ENCODE peak calls at places on chromosomes 5 and 9, in five cellular contexts. S is RWPE1, F is GM12864, Q is AG04450, R is left ventricle myocardium inferior. O is an unnamed sample.

GRCh38 chr5:82405618-82406199 is 127.6 kb upstream of the RPS23 start:
- DNase-seq in S (peak; percentile 96), R (no peak), F (no peak), Q (peak; percentile 95), O (no peak)

GRCh38 chr5:56321236-56321881 is 88.2 kb upstream of the ANKRD55 start:
- DNase-seq in R (no peak), F (no peak), Q (no peak), S (no peak), O (no peak)

GRCh38 chr9:81619353-81620008 is 69.9 kb downstream of the TLE1 start:
- DNase-seq in F (no peak), R (no peak), Q (peak; percentile 91), S (no peak), O (no peak)

GRCh38 chr5:72195581-72195980 is 88.3 kb downstream of the MAP1B start:
- DNase-seq in R (no peak), Q (no peak), S (no peak), F (no peak), O (no peak)

GRCh38 chr5:170552486-170553122 is 48.8 kb downstream of the KCNIP1 start:
- DNase-seq in S (no peak), R (peak; percentile 83), Q (peak; percentile 82), F (no peak), O (no peak)

GRCh38 chr5:159582756-159583523 is 252.7 kb upstream of the IL12B start:
- DNase-seq in S (peak; percentile 46), F (no peak), Q (no peak), R (no peak), O (no peak)

GRCh38 chr9:95764920-95765319 is 110.6 kb upstream of the ERCC6L2 start:
- DNase-seq in Q (no peak), R (no peak), S (peak; percentile 81), F (no peak), O (no peak)

GRCh38 chr9:126043691-126044090 is 282.9 kb upstream of the MVB12B start:
- DNase-seq in Q (no peak), F (no peak), S (no peak), R (no peak), O (no peak)

GRCh38 chr5:80641353-80641752 is 13.1 kb upstream of the MSH3 start:
- DNase-seq in R (no peak), F (no peak), S (no peak), Q (no peak), O (no peak)

GRCh38 chr9:126228779-126229444 is 97.7 kb upstream of the MVB12B start:
- DNase-seq in R (peak; percentile 65), S (peak; percentile 88), Q (peak; percentile 20), F (peak; percentile 21), O (peak; percentile 62)

GRCh38 chr9:124721109-124721850 is 49.8 kb downstream of the NR6A1 start:
- DNase-seq in R (no peak), Q (no peak), F (no peak), S (no peak), O (no peak)

GRCh38 chr5:91361790-91362189 is 21.3 kb downstream of the ARRDC3 start:
- DNase-seq in S (no peak), F (no peak), Q (no peak), R (no peak), O (no peak)

GRCh38 chr5:174384509-174384947 is 339.0 kb downstream of the NSG2 start:
- DNase-seq in R (no peak), Q (peak; percentile 55), F (no peak), S (no peak), O (no peak)

GRCh38 chr9:32742296-32742695 is 41.0 kb upstream of the TMEM215 start:
- DNase-seq in Q (no peak), R (no peak), S (peak; percentile 87), F (no peak), O (no peak)

GRCh38 chr9:91755761-91756638 is 194.0 kb downstream of the ROR2 start:
- DNase-seq in S (no peak), F (no peak), Q (no peak), R (no peak), O (no peak)

GRCh38 chr5:53884411-53884810 is 324.0 kb downstream of the NDUFS4 start:
- DNase-seq in Q (no peak), S (no peak), R (no peak), F (no peak), O (no peak)

GRCh38 chr5:1547236-1547635 is 23.5 kb upstream of the LPCAT1 start:
- DNase-seq in F (no peak), R (no peak), Q (no peak), S (no peak), O (no peak)

GRCh38 chr5:176639981-176640380 is 7.3 kb upstream of the TSPAN17 start:
- DNase-seq in S (no peak), F (no peak), Q (no peak), R (peak; percentile 79), O (no peak)

GRCh38 chr9:83714316-83714715 is 6.6 kb upstream of the UBQLN1 start:
- DNase-seq in F (no peak), S (no peak), Q (no peak), R (no peak), O (no peak)

GRCh38 chr9:105329729-105330082 is 85.3 kb downstream of the SLC44A1 start:
- DNase-seq in Q (no peak), S (no peak), F (no peak), R (no peak), O (no peak)

GRCh38 chr5:68962632-68963484 is 131.0 kb upstream of the SLC30A5 start:
- DNase-seq in Q (peak; percentile 3), R (peak; percentile 57), F (no peak), S (peak; percentile 85), O (no peak)

GRCh38 chr9:99134893-99135341 is 30.0 kb downstream of the TGFBR1 start:
- DNase-seq in S (no peak), Q (peak; percentile 27), F (peak; percentile 16), R (no peak), O (no peak)

GRCh38 chr9:121135642-121136041 is 60.9 kb downstream of the CNTRL start:
- DNase-seq in R (no peak), F (no peak), Q (no peak), S (no peak), O (no peak)

GRCh38 chr5:146962801-146963355 is 84.3 kb upstream of the PPP2R2B start:
- DNase-seq in R (no peak), F (no peak), S (peak; percentile 26), Q (no peak), O (no peak)

GRCh38 chr9:107158321-107158720 is 124.8 kb upstream of the RAD23B start:
- DNase-seq in S (peak; percentile 59), Q (no peak), F (no peak), R (no peak), O (no peak)

GRCh38 chr5:40318378-40318777 is 361.3 kb upstream of the PTGER4 start:
- DNase-seq in F (no peak), Q (no peak), S (no peak), R (no peak), O (no peak)

GRCh38 chr5:56993241-56993640 is 41.3 kb upstream of the MIER3 start:
- DNase-seq in S (no peak), F (no peak), Q (no peak), R (no peak), O (no peak)

GRCh38 chr5:106545325-106545724 is 1125.4 kb downstream of the EFNA5 start:
- DNase-seq in R (no peak), F (no peak), S (no peak), Q (no peak), O (no peak)

GRCh38 chr5:56910123-56910951 is 941 bp downstream of the SETD9 start:
- DNase-seq in Q (peak; percentile 34), S (peak; percentile 46), F (peak; percentile 31), R (peak; percentile 53), O (no peak)

GRCh38 chr9:130361873-130362362 is 82.8 kb upstream of the ASS1 start:
- DNase-seq in S (no peak), Q (no peak), F (no peak), R (no peak), O (no peak)

GRCh38 chr9:130356877-130357584 is 87.7 kb upstream of the ASS1 start:
- DNase-seq in R (no peak), Q (no peak), S (no peak), F (no peak), O (no peak)

GRCh38 chr9:130360672-130361071 is 84.1 kb upstream of the ASS1 start:
- DNase-seq in F (no peak), S (no peak), Q (no peak), R (no peak), O (no peak)

GRCh38 chr9:130358928-130359327 is 85.8 kb upstream of the ASS1 start:
- DNase-seq in S (no peak), Q (no peak), R (no peak), F (no peak), O (no peak)

DNA sequence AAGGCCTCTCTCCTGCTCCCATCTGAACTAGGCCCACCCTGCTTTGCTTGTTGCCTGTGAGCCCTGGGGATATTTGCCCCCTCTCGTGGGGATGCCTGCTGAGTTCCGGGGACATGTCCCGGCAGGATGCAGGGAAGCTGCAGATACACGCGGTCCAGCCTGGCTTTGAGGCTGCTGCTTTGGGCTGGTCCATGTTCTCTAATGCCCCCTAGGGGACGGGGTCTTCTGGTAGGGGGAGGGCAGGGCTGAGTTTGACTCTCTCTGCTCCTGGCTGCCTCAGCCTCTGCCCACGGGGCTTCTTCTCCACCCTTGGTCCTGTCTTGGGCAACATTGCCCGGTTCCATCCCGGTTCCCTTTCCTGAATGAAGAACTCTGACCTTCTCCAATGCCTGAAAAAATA is 84.9 kb upstream of the ASS1 start:
- DNase-seq in R (no peak), F (no peak), Q (no peak), S (no peak), O (no peak)
- TF ChIP-seq CTCF in R (no peak), F (no peak), Q (no peak), S (no peak), O (no peak)

GRCh38 chr9:131393622-131394463 is at the start of gene PRRC2B:
- DNase-seq in Q (no peak), F (no peak), R (peak; percentile 90), S (peak; percentile 94), O (peak; percentile 91)
- TF ChIP-seq CTCF in Q (peak; percentile 22), F (peak; percentile 41), R (peak; percentile 77), S (peak; percentile 96), O (no peak)

GRCh38 chr5:131981516-131981915 is 29.9 kb downstream of the ACSL6 start:
- DNase-seq in Q (no peak), R (no peak), S (no peak), F (no peak), O (no peak)

GRCh38 chr5:131979816-131980215 is 31.6 kb downstream of the ACSL6 start:
- DNase-seq in Q (no peak), S (no peak), F (no peak), R (no peak), O (no peak)

GRCh38 chr5:131977212-131977604 is 31.7 kb upstream of the MEIKIN start:
- DNase-seq in F (no peak), Q (no peak), S (no peak), R (no peak), O (no peak)

GRCh38 chr5:131983244-131983771 is 28.1 kb downstream of the ACSL6 start:
- DNase-seq in Q (no peak), R (no peak), S (no peak), F (no peak), O (no peak)

GRCh38 chr5:131980696-131981095 is 30.8 kb downstream of the ACSL6 start:
- DNase-seq in R (no peak), Q (no peak), S (no peak), F (no peak), O (no peak)
- TF ChIP-seq CTCF in R (no peak), Q (no peak), S (no peak), F (no peak), O (no peak)

DNA sequence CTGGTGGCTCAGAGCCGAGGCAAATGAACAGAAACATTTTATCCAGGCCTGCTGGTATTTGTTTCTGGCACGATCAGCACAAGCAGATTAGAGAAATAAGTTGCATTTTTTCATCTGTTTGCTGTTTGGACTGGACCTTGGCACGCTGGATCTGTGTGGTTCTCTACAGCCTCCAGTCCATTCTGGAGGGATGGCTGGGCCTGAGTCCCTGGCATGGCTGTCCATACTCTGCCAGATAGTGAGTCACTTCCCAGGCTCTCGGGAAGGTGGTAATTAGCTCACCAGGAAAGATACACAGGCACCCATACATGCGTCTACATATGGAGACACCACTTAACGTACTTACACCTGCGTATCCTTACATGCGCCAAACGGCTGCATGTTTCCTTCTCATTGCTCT is 78.6 kb downstream of the SPRY4 start:
- DNase-seq in F (no peak), S (peak; percentile 86), Q (peak; percentile 20), R (no peak), O (no peak)
- TF ChIP-seq CTCF in F (no peak), S (no peak), Q (no peak), R (no peak), O (no peak)